ENCODE peak calls at places on chromosomes 16 and 17, in four cellular contexts. One of them, this sample, is unnamed.

GRCh38 chr17:76370261-76370993 is 14.0 kb upstream of the SPHK1 start:
- DNase-seq in NCI-H2171: no peak
- DNase-seq in T follicular helper cell: no peak
- DNase-seq in PC-9: peak
- DNase-seq in this sample: no peak

GRCh38 chr17:76667786-76668453 is 24.4 kb upstream of the ST6GALNAC1 start:
- DNase-seq in PC-9: no peak
- DNase-seq in T follicular helper cell: no peak
- DNase-seq in NCI-H2171: no peak
- DNase-seq in this sample: no peak

GRCh38 chr17:4658478-4659305 is 17.2 kb upstream of the ALOX15 start:
- DNase-seq in T follicular helper cell: no peak
- DNase-seq in PC-9: no peak
- DNase-seq in NCI-H2171: no peak
- DNase-seq in this sample: peak

GRCh38 chr17:78304549-78305037 is 55.3 kb downstream of the SOCS3 start:
- DNase-seq in T follicular helper cell: no peak
- DNase-seq in PC-9: no peak
- DNase-seq in NCI-H2171: no peak
- DNase-seq in this sample: no peak

GRCh38 chr16:82459580-82460256 is 167.1 kb upstream of the CDH13 start:
- DNase-seq in T follicular helper cell: no peak
- DNase-seq in NCI-H2171: no peak
- DNase-seq in PC-9: no peak
- DNase-seq in this sample: no peak

GRCh38 chr16:6827272-6827671 is 505.4 kb upstream of the RBFOX1 start:
- DNase-seq in PC-9: no peak
- DNase-seq in NCI-H2171: no peak
- DNase-seq in T follicular helper cell: no peak
- DNase-seq in this sample: no peak

GRCh38 chr16:87686697-87687570 is 78.9 kb downstream of the KLHDC4 start:
- DNase-seq in T follicular helper cell: no peak
- DNase-seq in NCI-H2171: no peak
- DNase-seq in PC-9: no peak
- DNase-seq in this sample: peak

GRCh38 chr17:16418684-16419066 is 3.3 kb downstream of the TRPV2 start:
- DNase-seq in NCI-H2171: no peak
- DNase-seq in T follicular helper cell: no peak
- DNase-seq in PC-9: no peak
- DNase-seq in this sample: no peak

GRCh38 chr17:38572665-38573365 is 32.9 kb downstream of the SRCIN1 start:
- DNase-seq in T follicular helper cell: no peak
- DNase-seq in NCI-H2171: peak
- DNase-seq in PC-9: peak
- DNase-seq in this sample: no peak

GRCh38 chr17:83154311-83155127 is 75.1 kb downstream of the METRNL start:
- DNase-seq in PC-9: no peak
- DNase-seq in T follicular helper cell: no peak
- DNase-seq in NCI-H2171: no peak
- DNase-seq in this sample: no peak

GRCh38 chr16:4369006-4369766 is 2.5 kb upstream of the VASN start:
- DNase-seq in NCI-H2171: no peak
- DNase-seq in T follicular helper cell: no peak
- DNase-seq in PC-9: peak
- DNase-seq in this sample: no peak

GRCh38 chr16:74650966-74651567 is 15.6 kb downstream of the RFWD3 start:
- DNase-seq in T follicular helper cell: no peak
- DNase-seq in PC-9: no peak
- DNase-seq in NCI-H2171: no peak
- DNase-seq in this sample: peak

GRCh38 chr17:16352303-16352837 is 899 bp downstream of the CENPV start:
- DNase-seq in PC-9: peak
- DNase-seq in T follicular helper cell: no peak
- DNase-seq in NCI-H2171: peak
- DNase-seq in this sample: peak

GRCh38 chr17:50094243-50094752 is 853 bp upstream of the PDK2 start:
- DNase-seq in NCI-H2171: peak
- DNase-seq in T follicular helper cell: peak
- DNase-seq in PC-9: peak
- DNase-seq in this sample: peak

GRCh38 chr17:50133028-50133768 is 3.2 kb upstream of the SAMD14 start:
- DNase-seq in NCI-H2171: no peak
- DNase-seq in T follicular helper cell: no peak
- DNase-seq in PC-9: peak
- DNase-seq in this sample: no peak

GRCh38 chr17:42772945-42773289 is 332 bp upstream of the VPS25 start:
- DNase-seq in PC-9: no peak
- DNase-seq in T follicular helper cell: no peak
- DNase-seq in NCI-H2171: no peak
- DNase-seq in this sample: no peak

GRCh38 chr17:36727577-36727976 is 126.2 kb downstream of the MRM1 start:
- DNase-seq in PC-9: no peak
- DNase-seq in T follicular helper cell: no peak
- DNase-seq in NCI-H2171: no peak
- DNase-seq in this sample: no peak

GRCh38 chr17:74217036-74217725 is 3.8 kb downstream of the TTYH2 start:
- DNase-seq in PC-9: no peak
- DNase-seq in T follicular helper cell: no peak
- DNase-seq in NCI-H2171: no peak
- DNase-seq in this sample: no peak

GRCh38 chr17:39306028-39306427 is 80.3 kb upstream of the STAC2 start:
- DNase-seq in NCI-H2171: no peak
- DNase-seq in T follicular helper cell: no peak
- DNase-seq in PC-9: no peak
- DNase-seq in this sample: no peak

GRCh38 chr17:73838815-73839214 is 194.6 kb upstream of the SDK2 start:
- DNase-seq in PC-9: no peak
- DNase-seq in NCI-H2171: peak
- DNase-seq in T follicular helper cell: no peak
- DNase-seq in this sample: no peak

GRCh38 chr16:24972608-24973220 is 42.5 kb downstream of the ARHGAP17 start:
- DNase-seq in T follicular helper cell: no peak
- DNase-seq in PC-9: no peak
- DNase-seq in NCI-H2171: no peak
- DNase-seq in this sample: peak

GRCh38 chr17:29645516-29646051 is 22.9 kb upstream of the CORO6 start:
- DNase-seq in PC-9: no peak
- DNase-seq in T follicular helper cell: no peak
- DNase-seq in NCI-H2171: no peak
- DNase-seq in this sample: no peak

GRCh38 chr17:11980813-11981212 is 16.5 kb downstream of the ZNF18 start:
- DNase-seq in NCI-H2171: no peak
- DNase-seq in PC-9: no peak
- DNase-seq in T follicular helper cell: no peak
- DNase-seq in this sample: no peak

GRCh38 chr17:77027271-77027670 is 113.5 kb upstream of the SEC14L1 start:
- DNase-seq in T follicular helper cell: no peak
- DNase-seq in PC-9: no peak
- DNase-seq in NCI-H2171: no peak
- DNase-seq in this sample: no peak

GRCh38 chr16:31382485-31383161 is 10.5 kb upstream of the ITGAD start:
- DNase-seq in PC-9: peak
- DNase-seq in NCI-H2171: no peak
- DNase-seq in T follicular helper cell: peak
- DNase-seq in this sample: peak

GRCh38 chr16:66619534-66620418 is 15.3 kb downstream of the CMTM3 start:
- DNase-seq in NCI-H2171: no peak
- DNase-seq in PC-9: no peak
- DNase-seq in T follicular helper cell: no peak
- DNase-seq in this sample: no peak

GRCh38 chr16:70577256-70577698 is 53.7 kb downstream of the SF3B3 start:
- DNase-seq in NCI-H2171: no peak
- DNase-seq in T follicular helper cell: no peak
- DNase-seq in PC-9: peak
- DNase-seq in this sample: no peak

GRCh38 chr16:79923431-79923830 is 322.9 kb upstream of the MAF start:
- DNase-seq in NCI-H2171: no peak
- DNase-seq in T follicular helper cell: no peak
- DNase-seq in PC-9: no peak
- DNase-seq in this sample: no peak

GRCh38 chr16:31715915-31716314 is 157.7 kb upstream of the ZNF267 start:
- DNase-seq in T follicular helper cell: no peak
- DNase-seq in NCI-H2171: no peak
- DNase-seq in PC-9: no peak
- DNase-seq in this sample: no peak

GRCh38 chr16:88454315-88455057 is 1.4 kb downstream of the ZFPM1 start:
- DNase-seq in PC-9: peak
- DNase-seq in NCI-H2171: no peak
- DNase-seq in T follicular helper cell: no peak
- DNase-seq in this sample: peak

GRCh38 chr17:55303701-55304145 is 39.0 kb downstream of the HLF start:
- DNase-seq in NCI-H2171: no peak
- DNase-seq in PC-9: no peak
- DNase-seq in T follicular helper cell: no peak
- DNase-seq in this sample: no peak

GRCh38 chr16:22235839-22236745 is 30.0 kb downstream of the EEF2K start:
- DNase-seq in PC-9: no peak
- DNase-seq in T follicular helper cell: no peak
- DNase-seq in NCI-H2171: no peak
- DNase-seq in this sample: no peak

GRCh38 chr16:66041907-66042306 is 324.6 kb upstream of the CDH5 start:
- DNase-seq in PC-9: no peak
- DNase-seq in T follicular helper cell: no peak
- DNase-seq in NCI-H2171: no peak
- DNase-seq in this sample: no peak

GRCh38 chr16:19377864-19378263 is 39.8 kb upstream of the TMC5 start:
- DNase-seq in NCI-H2171: no peak
- DNase-seq in PC-9: no peak
- DNase-seq in T follicular helper cell: no peak
- DNase-seq in this sample: no peak

GRCh38 chr17:79991140-79991923 is 44.3 kb downstream of the TBC1D16 start:
- DNase-seq in PC-9: peak
- DNase-seq in T follicular helper cell: peak
- DNase-seq in NCI-H2171: peak
- DNase-seq in this sample: peak

GRCh38 chr17:70945386-70945785 is 776.1 kb downstream of the KCNJ2 start:
- DNase-seq in NCI-H2171: no peak
- DNase-seq in PC-9: no peak
- DNase-seq in T follicular helper cell: no peak
- DNase-seq in this sample: no peak

GRCh38 chr17:27950995-27951394 is 57.8 kb upstream of the LYRM9 start:
- DNase-seq in NCI-H2171: no peak
- DNase-seq in PC-9: no peak
- DNase-seq in T follicular helper cell: no peak
- DNase-seq in this sample: no peak

GRCh38 chr17:7912927-7913524 is 3.1 kb downstream of the RNF227 start:
- DNase-seq in T follicular helper cell: no peak
- DNase-seq in PC-9: peak
- DNase-seq in NCI-H2171: peak
- DNase-seq in this sample: peak